ENCODE peak calls at places on chromosomes 5 and 9, in eight cellular contexts. R is HFF-Myc, E is EH, Z is AG08395, M is neural progenitor cell, H is lower leg skin, N is left colon, J is endothelial cell. I is an unnamed sample.

GRCh38 chr5:133261993-133262392 is 210.2 kb downstream of the HSPA4 start:
- DNase-seq in R (no peak), E (no peak), Z (no peak), M (no peak), H (no peak), N (no peak), J (no peak), I (no peak)

GRCh38 chr5:158881076-158881880 is 218.4 kb downstream of the EBF1 start:
- DNase-seq in R (no peak), E (no peak), Z (no peak), M (peak; percentile 33), H (no peak), N (no peak), J (no peak), I (no peak)

GRCh38 chr9:116390306-116391228 is 237.0 kb downstream of the PAPPA start:
- DNase-seq in R (no peak), E (peak; percentile 54), Z (no peak), M (no peak), H (no peak), N (no peak), J (no peak), I (no peak)

GRCh38 chr5:859391-859790 is 8.6 kb upstream of the ZDHHC11 start:
- DNase-seq in R (no peak), E (no peak), Z (no peak), M (no peak), H (no peak), N (no peak), J (no peak), I (no peak)

GRCh38 chr9:133148351-133149129 is 15.2 kb downstream of the GBGT1 start:
- DNase-seq in R (no peak), E (peak; percentile 51), Z (peak; percentile 45), M (peak; percentile 48), H (peak; percentile 52), N (peak; percentile 80), J (peak; percentile 41), I (peak; percentile 87)

GRCh38 chr9:27003406-27004147 is 1.9 kb downstream of the LRRC19 start:
- DNase-seq in R (no peak), E (no peak), Z (no peak), M (peak; percentile 18), H (no peak), N (no peak), J (no peak), I (no peak)

GRCh38 chr9:134459164-134459563 is 132.9 kb downstream of the RXRA start:
- DNase-seq in R (no peak), E (no peak), Z (no peak), M (no peak), H (no peak), N (no peak), J (no peak), I (no peak)

GRCh38 chr5:31585519-31586270 is 53.2 kb upstream of the PDZD2 start:
- DNase-seq in R (no peak), E (peak; percentile 32), Z (no peak), M (no peak), H (no peak), N (no peak), J (no peak), I (no peak)

GRCh38 chr5:124544366-124545055 is 201.9 kb downstream of the ZNF608 start:
- DNase-seq in R (no peak), E (no peak), Z (peak; percentile 11), M (no peak), H (no peak), N (no peak), J (no peak), I (no peak)

GRCh38 chr5:109718632-109719031 is 28.9 kb downstream of the MAN2A1 start:
- DNase-seq in R (no peak), E (no peak), Z (no peak), M (no peak), H (no peak), N (no peak), J (no peak), I (no peak)

GRCh38 chr5:80220268-80220897 is 35.5 kb downstream of the SERINC5 start:
- DNase-seq in R (no peak), E (no peak), Z (no peak), M (no peak), H (no peak), N (no peak), J (no peak), I (no peak)

GRCh38 chr5:152462021-152462721 is 57.1 kb upstream of the NMUR2 start:
- DNase-seq in R (no peak), E (no peak), Z (no peak), M (no peak), H (no peak), N (no peak), J (no peak), I (no peak)

GRCh38 chr9:16133556-16134227 is 580.8 kb downstream of the CCDC171 start:
- DNase-seq in R (no peak), E (peak; percentile 76), Z (peak; percentile 61), M (peak; percentile 90), H (no peak), N (peak; percentile 47), J (peak; percentile 50), I (no peak)

GRCh38 chr9:95506692-95507455 is 9.9 kb downstream of the PTCH1 start:
- DNase-seq in R (no peak), E (peak; percentile 77), Z (peak; percentile 35), M (peak; percentile 68), H (no peak), N (peak; percentile 60), J (peak; percentile 53), I (no peak)

GRCh38 chr5:61132559-61132958 is 29.7 kb downstream of the SMIM15 start:
- DNase-seq in R (no peak), E (peak; percentile 67), Z (peak; percentile 6), M (peak; percentile 9), H (no peak), N (no peak), J (no peak), I (no peak)

GRCh38 chr9:84239341-84239740 is 101.2 kb downstream of the SLC28A3 start:
- DNase-seq in R (no peak), E (no peak), Z (no peak), M (no peak), H (no peak), N (no peak), J (no peak), I (no peak)

GRCh38 chr5:82388186-82388585 is 110.0 kb upstream of the RPS23 start:
- DNase-seq in R (no peak), E (peak; percentile 97), Z (peak; percentile 60), M (no peak), H (no peak), N (no peak), J (no peak), I (no peak)

GRCh38 chr5:56984445-56984844 is 32.5 kb upstream of the MIER3 start:
- DNase-seq in R (no peak), E (no peak), Z (no peak), M (no peak), H (no peak), N (no peak), J (no peak), I (no peak)

GRCh38 chr5:56123531-56124243 is 109.4 kb downstream of the ANKRD55 start:
- DNase-seq in R (peak; percentile 93), E (peak; percentile 100), Z (peak; percentile 94), M (peak; percentile 69), H (peak; percentile 43), N (peak; percentile 27), J (peak; percentile 38), I (no peak)

GRCh38 chr5:3381206-3381825 is 214.3 kb upstream of the IRX1 start:
- DNase-seq in R (no peak), E (no peak), Z (no peak), M (no peak), H (no peak), N (no peak), J (no peak), I (peak; percentile 45)

GRCh38 chr5:126046996-126047395 is 376.2 kb upstream of the GRAMD2B start:
- DNase-seq in R (peak; percentile 59), E (no peak), Z (no peak), M (no peak), H (no peak), N (no peak), J (no peak), I (no peak)

GRCh38 chr9:88653926-88654325 is 118.9 kb downstream of the NXNL2 start:
- DNase-seq in R (no peak), E (peak; percentile 82), Z (peak; percentile 60), M (no peak), H (no peak), N (no peak), J (no peak), I (no peak)

GRCh38 chr9:133203506-133204075 is 5.5 kb downstream of the OBP2B start:
- DNase-seq in R (no peak), E (no peak), Z (no peak), M (no peak), H (no peak), N (no peak), J (no peak), I (no peak)

GRCh38 chr9:100714372-100715099 is 136.7 kb downstream of the CAVIN4 start:
- DNase-seq in R (peak; percentile 17), E (peak; percentile 58), Z (peak; percentile 64), M (peak; percentile 83), H (peak; percentile 19), N (peak; percentile 60), J (peak; percentile 85), I (no peak)

GRCh38 chr5:179422213-179422839 is 77.1 kb upstream of the ADAMTS2 start:
- DNase-seq in R (no peak), E (no peak), Z (no peak), M (no peak), H (no peak), N (no peak), J (no peak), I (no peak)

GRCh38 chr9:117916291-117916690 is 212.1 kb downstream of the TLR4 start:
- DNase-seq in R (no peak), E (no peak), Z (no peak), M (no peak), H (no peak), N (no peak), J (no peak), I (no peak)

GRCh38 chr5:115785395-115786009 is 31.0 kb downstream of the CDO1 start:
- DNase-seq in R (no peak), E (no peak), Z (no peak), M (peak; percentile 77), H (no peak), N (no peak), J (no peak), I (no peak)

I was measured in suprapubic skin.